ENCODE peak calls at places on chromosomes 1 and 21, in nine cellular contexts. Z is PC-3; M is body of pancreas; E is PC-9; O is A549; A is gastrocnemius medialis; U is ascending aorta; V is AG04450; Y is CD8-positive, alpha-beta T cell. H is an unnamed sample.

GRCh38 chr1:54094001-54094729 is 40.8 kb downstream of the TCEANC2 start:
- DNase-seq in Z (peak; percentile 51), M (peak; percentile 37), E (no peak), O (no peak), A (no peak), U (no peak), V (no peak), Y (no peak), H (no peak)

GRCh38 chr1:230067871-230068814 is 1.1 kb downstream of the GALNT2 start:
- DNase-seq in Z (peak; percentile 41), M (peak; percentile 38), E (no peak), O (peak; percentile 43), A (no peak), U (no peak), V (no peak), Y (no peak), H (peak; percentile 38)

GRCh38 chr1:232726048-232726779 is 79.0 kb upstream of the MAP10 start:
- DNase-seq in Z (peak; percentile 95), M (no peak), E (peak; percentile 64), O (no peak), A (no peak), U (no peak), V (no peak), Y (no peak), H (no peak)

GRCh38 chr1:110425196-110425595 is 17.7 kb upstream of the LAMTOR5 start:
- DNase-seq in Z (no peak), M (no peak), E (no peak), O (no peak), A (no peak), U (no peak), V (no peak), Y (no peak), H (no peak)

GRCh38 chr1:94327001-94327685 is 89.8 kb upstream of the ARHGAP29 start:
- DNase-seq in Z (peak; percentile 63), M (no peak), E (peak; percentile 83), O (no peak), A (peak; percentile 32), U (no peak), V (no peak), Y (no peak), H (no peak)

GRCh38 chr1:64923294-64923718 is 43.0 kb downstream of the JAK1 start:
- DNase-seq in Z (peak; percentile 50), M (no peak), E (no peak), O (no peak), A (no peak), U (no peak), V (no peak), Y (no peak), H (no peak)

GRCh38 chr1:176656257-176656995 is 193.5 kb downstream of the PAPPA2 start:
- DNase-seq in Z (peak; percentile 12), M (peak; percentile 74), E (no peak), O (no peak), A (peak; percentile 63), U (peak; percentile 9), V (no peak), Y (no peak), H (peak; percentile 73)

GRCh38 chr1:26723013-26723991 is 27.5 kb downstream of the ARID1A start:
- DNase-seq in Z (peak; percentile 46), M (peak; percentile 92), E (no peak), O (no peak), A (peak; percentile 63), U (peak; percentile 56), V (peak; percentile 96), Y (peak; percentile 21), H (peak; percentile 86)

GRCh38 chr1:200029035-200029623 is 1.6 kb downstream of the NR5A2 start:
- DNase-seq in Z (peak; percentile 94), M (peak; percentile 82), E (peak; percentile 38), O (peak; percentile 67), A (no peak), U (no peak), V (no peak), Y (no peak), H (no peak)

GRCh38 chr21:38894899-38895298 is 89.2 kb downstream of the ETS2 start:
- DNase-seq in Z (no peak), M (no peak), E (no peak), O (no peak), A (no peak), U (no peak), V (no peak), Y (no peak), H (no peak)

GRCh38 chr1:112465122-112465521 is 43.6 kb upstream of the WNT2B start:
- DNase-seq in Z (no peak), M (no peak), E (no peak), O (no peak), A (no peak), U (no peak), V (no peak), Y (no peak), H (no peak)

GRCh38 chr1:2560299-2561073 is 4.3 kb downstream of the TNFRSF14 start:
- DNase-seq in Z (no peak), M (no peak), E (no peak), O (no peak), A (no peak), U (no peak), V (no peak), Y (no peak), H (no peak)

GRCh38 chr1:2564006-2564814 is 8.0 kb downstream of the TNFRSF14 start:
- DNase-seq in Z (no peak), M (no peak), E (no peak), O (no peak), A (no peak), U (no peak), V (no peak), Y (no peak), H (no peak)

GRCh38 chr1:2563205-2563604 is 7.0 kb downstream of the TNFRSF14 start:
- DNase-seq in Z (no peak), M (no peak), E (no peak), O (no peak), A (no peak), U (no peak), V (no peak), Y (no peak), H (no peak)

GRCh38 chr1:2561446-2561845 is 5.3 kb downstream of the TNFRSF14 start:
- DNase-seq in Z (no peak), M (no peak), E (no peak), O (no peak), A (no peak), U (no peak), V (no peak), Y (no peak), H (no peak)

DNA sequence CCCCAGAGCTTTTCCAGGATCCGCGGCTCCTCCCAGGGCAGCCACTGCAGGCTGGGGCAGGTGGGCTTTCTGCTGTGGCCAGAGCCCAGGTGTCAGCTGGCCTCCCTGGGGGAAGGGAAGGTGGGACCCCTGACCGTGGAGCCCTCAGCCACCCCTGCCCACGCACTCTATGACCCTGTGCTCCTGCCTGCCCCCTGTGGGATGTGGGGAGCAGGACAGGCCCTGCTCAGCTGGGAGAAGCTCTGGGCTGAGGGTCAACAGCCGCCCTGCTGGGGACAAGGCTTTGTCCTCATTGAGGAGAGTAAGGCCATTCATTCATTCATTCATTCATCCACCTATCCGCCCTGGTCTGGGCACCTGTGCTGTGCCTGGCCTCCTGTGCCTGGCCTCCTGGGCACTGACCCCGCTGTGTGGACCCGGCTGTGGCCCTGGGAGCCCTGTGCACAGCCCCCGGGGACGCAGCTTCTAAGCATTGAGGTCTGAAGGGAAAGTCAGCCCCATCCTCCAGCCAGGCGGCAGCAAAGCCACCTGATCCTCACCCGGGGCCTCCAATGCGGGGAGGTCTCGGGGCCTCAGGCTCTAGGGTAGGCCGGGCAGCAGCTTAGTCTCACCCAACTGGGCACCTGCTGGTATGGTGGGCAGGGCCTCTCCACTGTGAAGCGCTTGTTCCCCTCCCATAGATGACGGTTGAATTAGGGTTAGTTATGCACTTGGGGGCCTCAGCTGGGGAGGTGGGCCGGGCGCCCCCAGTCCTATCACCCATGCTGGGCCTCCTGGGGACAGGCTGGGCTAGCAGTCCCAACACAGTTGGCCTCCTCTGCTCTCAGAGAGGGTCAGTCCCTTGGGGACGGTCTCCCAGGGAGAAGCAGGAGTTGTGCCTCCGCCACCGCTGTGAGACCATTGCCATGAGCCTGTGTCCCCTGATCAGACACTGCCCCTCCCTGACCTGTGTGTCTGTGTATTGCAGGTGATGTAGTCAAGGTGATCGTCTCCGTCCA is 6.0 kb downstream of the TNFRSF14 start:
- DNase-seq in Z (no peak), M (no peak), E (no peak), O (no peak), A (no peak), U (no peak), V (no peak), Y (no peak), H (no peak)
- TF ChIP-seq CTCF in Z (peak; percentile 71), M (peak; percentile 15), E (peak; percentile 59), O (no peak), A (no peak), U (no peak), V (no peak), Y (peak; percentile 38), H (no peak)

GRCh38 chr1:89843279-89844121 is 22.7 kb downstream of the LRRC8D start:
- DNase-seq in Z (peak; percentile 67), M (peak; percentile 76), E (peak; percentile 45), O (peak; percentile 72), A (peak; percentile 53), U (no peak), V (no peak), Y (peak; percentile 72), H (peak; percentile 77)
- H3K4me3 ChIP-seq in Z (peak overlapping the region; percentile 90), M (peak overlapping the region; percentile 48), E (peak overlapping the region; percentile 78), O (peak overlapping the region; percentile 81), A (peak overlapping the region; percentile 77), U (peak overlapping the region; percentile 92), V (peak overlapping the region; percentile 80), Y (peak overlapping the region; percentile 92), H (peak overlapping the region; percentile 95)

GRCh38 chr1:63362073-63362472 is 5.4 kb upstream of the ALG6 start:
- DNase-seq in Z (no peak), M (no peak), E (no peak), O (no peak), A (no peak), U (no peak), V (no peak), Y (no peak), H (no peak)
- H3K27ac ChIP-seq in Z (no peak overlapping the region), M (no peak overlapping the region), E (no peak overlapping the region), O (no peak overlapping the region), A (no peak overlapping the region), U (no peak overlapping the region), V (no peak overlapping the region), Y (no peak overlapping the region), H (no peak overlapping the region)

DNA sequence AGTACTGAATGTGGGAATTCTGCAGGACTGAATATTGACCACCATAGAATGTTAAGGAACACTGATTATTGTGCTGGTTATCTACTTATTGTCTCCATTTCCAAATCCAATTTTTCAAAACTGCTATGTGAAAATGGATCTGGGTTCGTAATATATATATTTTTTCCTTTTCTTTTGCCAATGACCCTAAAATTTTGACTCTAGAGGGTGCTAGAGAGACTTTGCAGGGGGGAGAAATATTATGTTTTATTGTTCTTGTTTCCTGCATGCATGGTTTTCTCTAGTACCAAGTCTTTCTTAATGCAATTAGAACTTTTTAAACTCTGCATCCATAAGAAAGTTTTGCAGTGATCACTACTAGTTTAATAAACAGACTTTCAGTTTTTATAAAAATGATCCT is 1256.9 kb downstream of the BRINP3 start:
- DNase-seq in Z (peak; percentile 31), M (no peak), E (no peak), O (peak; percentile 2), A (no peak), U (no peak), V (no peak), Y (no peak), H (no peak)
- TF ChIP-seq CTCF in Z (peak; percentile 59), M (no peak), E (peak; percentile 51), O (peak; percentile 42), A (no peak), U (no peak), V (peak; percentile 66), Y (no peak), H (no peak)

H was measured in coronary artery.